ENCODE peak calls at places on chromosomes 3 and 15, in five cellular contexts. K is IMR-90, M is mesothelial cell of epicardium, Z is stomach, S is A673. C is an unnamed sample.

GRCh38 chr3:134427400-134428111 is 53.3 kb upstream of the AMOTL2 start:
- DNase-seq in S (no peak), Z (no peak), M (no peak), K (peak; percentile 100), C (no peak)

GRCh38 chr3:110521019-110521418 is 550.6 kb upstream of the NECTIN3 start:
- DNase-seq in K (peak; percentile 98), Z (no peak), M (no peak), S (no peak), C (no peak)

GRCh38 chr15:71471347-71471746 is 339.0 kb upstream of the NR2E3 start:
- DNase-seq in M (no peak), K (peak; percentile 6), S (no peak), Z (no peak), C (no peak)

GRCh38 chr3:108073712-108074431 is 17.0 kb downstream of the CD47 start:
- DNase-seq in K (peak; percentile 19), S (no peak), Z (no peak), M (no peak), C (no peak)

GRCh38 chr3:193585530-193585929 is 7.5 kb upstream of the OPA1 start:
- DNase-seq in Z (no peak), K (no peak), S (no peak), M (no peak), C (no peak)

GRCh38 chr15:38069506-38069905 is 135.1 kb downstream of the TMCO5A start:
- DNase-seq in S (no peak), K (peak; percentile 86), Z (peak; percentile 47), M (no peak), C (no peak)

GRCh38 chr3:129440648-129441190 is 695 bp downstream of the IFT122 start:
- DNase-seq in S (no peak), K (no peak), Z (no peak), M (no peak), C (no peak)

GRCh38 chr3:28247286-28247685 is 5.9 kb downstream of the CMC1 start:
- DNase-seq in S (no peak), M (no peak), Z (no peak), K (no peak), C (no peak)

GRCh38 chr15:55358471-55358870 is 39.4 kb downstream of the PIGB start:
- DNase-seq in K (no peak), M (no peak), Z (no peak), S (no peak), C (no peak)

GRCh38 chr3:58924581-58924980 is 125.2 kb downstream of the CFAP20DC start:
- DNase-seq in S (no peak), Z (no peak), M (no peak), K (peak; percentile 26), C (no peak)

GRCh38 chr3:45186871-45187270 is 39.2 kb downstream of the TMEM158 start:
- DNase-seq in S (no peak), K (no peak), M (no peak), Z (no peak), C (no peak)
- TF ChIP-seq CTCF in S (no peak), K (no peak), M (no peak), Z (no peak), C (no peak)

GRCh38 chr3:157819415-157819814 is 286.8 kb downstream of the SHOX2 start:
- DNase-seq in M (no peak), S (no peak), K (no peak), Z (no peak), C (no peak)

GRCh38 chr3:157819826-157820517 is 286.2 kb downstream of the SHOX2 start:
- DNase-seq in M (no peak), K (no peak), S (no peak), Z (no peak), C (no peak)

GRCh38 chr3:157824281-157824680 is 281.9 kb downstream of the SHOX2 start:
- DNase-seq in S (no peak), M (no peak), K (no peak), Z (no peak), C (no peak)

DNA sequence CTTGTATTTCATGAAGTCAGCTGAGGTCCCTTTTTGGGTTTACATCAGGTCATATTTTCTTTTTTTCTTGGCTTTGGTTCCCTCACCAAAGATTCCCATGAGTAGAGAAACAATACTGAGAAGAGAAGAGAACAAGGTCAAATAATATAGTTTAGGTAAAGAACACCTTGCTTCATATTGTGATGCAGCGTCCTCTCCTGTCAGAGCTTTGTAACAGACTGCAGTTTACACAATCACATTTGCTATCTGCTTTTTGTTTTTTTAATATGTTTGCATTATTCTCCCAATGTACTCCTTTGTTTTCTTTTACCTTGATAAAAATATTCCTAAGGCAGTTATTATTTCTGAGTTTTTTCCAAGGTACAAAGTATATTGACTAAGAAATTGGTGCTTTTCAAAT is 283.2 kb downstream of the SHOX2 start:
- DNase-seq in S (no peak), Z (no peak), K (no peak), M (no peak), C (no peak)
- TF ChIP-seq CTCF in S (no peak), Z (no peak), K (no peak), M (no peak), C (no peak)

GRCh38 chr15:73740152-73741048 is 12.8 kb downstream of the INSYN1 start:
- DNase-seq in K (no peak), Z (no peak), S (no peak), M (no peak), C (no peak)

GRCh38 chr15:73741401-73741836 is 11.7 kb downstream of the INSYN1 start:
- DNase-seq in M (no peak), Z (no peak), K (no peak), S (no peak), C (no peak)

GRCh38 chr15:73732911-73733310 is 20.2 kb downstream of the INSYN1 start:
- DNase-seq in Z (no peak), K (no peak), S (no peak), M (no peak), C (no peak)

DNA sequence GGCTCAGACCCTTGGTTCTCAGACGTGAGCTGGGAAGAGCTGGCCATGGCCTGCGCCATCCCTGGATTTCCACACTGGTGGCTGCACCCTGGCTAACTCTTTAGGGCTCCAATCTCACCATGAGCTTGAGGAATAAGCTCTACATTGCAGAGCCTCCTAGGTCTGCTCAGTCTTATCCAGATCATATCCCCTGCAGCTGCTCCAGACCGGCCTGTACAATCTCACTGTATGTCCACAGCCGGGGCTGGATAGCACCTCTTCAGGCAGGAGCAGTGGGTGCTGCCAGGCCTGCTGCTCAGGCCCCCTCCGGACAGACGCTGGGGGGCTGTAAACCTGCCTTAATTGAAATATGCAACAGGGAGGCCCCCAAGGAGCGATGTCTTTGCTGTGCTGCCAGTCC is 15.6 kb downstream of the INSYN1 start:
- DNase-seq in S (no peak), M (no peak), K (no peak), Z (no peak), C (no peak)
- TF ChIP-seq CTCF in S (no peak), M (no peak), K (no peak), Z (no peak), C (no peak)

DNA sequence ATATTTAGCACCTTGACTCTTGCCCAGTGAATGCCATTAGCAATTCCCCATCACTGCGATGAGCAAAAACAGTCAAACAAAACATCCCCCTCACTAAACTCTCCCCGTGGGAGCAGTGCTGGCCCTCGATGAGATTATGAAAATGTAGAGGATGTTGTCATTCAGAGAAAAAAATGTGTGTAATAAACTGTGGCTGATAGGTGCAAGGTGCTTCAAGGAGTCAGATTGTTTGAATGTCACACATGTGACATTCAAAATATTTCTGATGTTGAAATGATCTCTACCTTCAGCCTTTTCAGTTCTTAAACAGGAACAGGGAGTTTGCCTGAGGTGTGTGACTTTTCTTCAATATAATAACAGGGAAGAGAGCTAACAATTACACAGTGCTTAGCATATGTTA is 281.8 kb upstream of the TRIM42 start:
- DNase-seq in K (no peak), S (no peak), M (no peak), Z (no peak), C (no peak)
- TF ChIP-seq CTCF in K (no peak), S (no peak), M (no peak), Z (no peak), C (no peak)

DNA sequence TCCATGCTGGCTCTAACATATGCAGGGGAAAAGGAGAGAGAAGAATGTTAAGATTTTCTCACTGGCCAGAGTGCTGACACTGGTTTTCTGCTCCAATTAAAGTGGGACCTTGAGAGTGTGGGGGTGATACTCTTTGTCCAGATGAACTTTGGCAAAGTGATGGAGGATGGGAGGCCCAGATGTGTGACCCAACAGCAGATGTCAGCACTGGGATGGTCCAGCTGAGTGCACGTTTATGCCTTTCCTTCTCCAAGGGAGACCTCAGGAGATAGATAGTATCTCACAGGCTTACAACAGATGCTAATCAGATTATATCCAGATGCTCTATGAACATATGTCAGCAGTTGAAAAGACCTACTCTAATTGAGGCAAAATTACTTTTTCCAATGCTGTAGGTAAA is 50.1 kb upstream of the PSMD6 start:
- DNase-seq in Z (no peak), M (no peak), S (no peak), K (peak; percentile 8), C (no peak)
- TF ChIP-seq CTCF in Z (no peak), M (no peak), S (no peak), K (no peak), C (no peak)

GRCh38 chr15:34043391-34043790 is 4.4 kb upstream of the AVEN start:
- DNase-seq in M (no peak), K (no peak), Z (no peak), S (no peak), C (no peak)
- TF ChIP-seq CTCF in M (no peak), K (no peak), Z (no peak), S (no peak), C (no peak)

DNA sequence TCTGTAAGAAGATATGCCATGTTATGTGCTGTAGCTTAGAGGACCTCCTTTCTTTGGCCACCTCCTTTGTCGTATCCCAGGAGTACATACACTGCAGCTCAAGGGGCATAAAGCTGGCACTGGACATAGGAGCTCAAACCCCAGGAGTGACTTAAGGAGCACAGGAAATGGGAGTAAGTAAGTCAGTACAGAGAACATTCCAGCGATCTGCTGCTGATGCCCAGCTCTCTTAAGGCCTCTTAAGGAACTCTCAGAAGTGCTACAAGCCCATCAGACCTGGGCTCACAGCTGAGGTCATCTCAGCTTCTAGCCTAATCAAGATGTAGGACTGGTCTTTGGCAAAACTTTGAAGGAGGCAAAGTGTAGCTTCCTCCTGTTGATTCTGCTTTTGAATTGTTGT is 21.6 kb upstream of the ACTL6A start:
- DNase-seq in Z (no peak), M (no peak), S (no peak), K (no peak), C (no peak)
- TF ChIP-seq CTCF in Z (no peak), M (no peak), S (no peak), K (no peak), C (no peak)

C was measured in progenitor cell of endocrine pancreas.